ENCODE peak calls at places on chromosomes 6 and 20, in six cellular contexts. P is NT2/D1, O is NCI-H2081, F is choroid plexus epithelial cell, V is neuronal stem cell, Z is Right ventricle myocardium superior. B is an unnamed sample.

GRCh38 chr6:147287869-147288271 is 83.7 kb downstream of the STXBP5 start:
- DNase-seq in P (no peak), O (no peak), F (peak; percentile 69), V (no peak), Z (no peak), B (peak; percentile 42)

GRCh38 chr20:53390780-53391179 is 202.9 kb downstream of the ZNF217 start:
- DNase-seq in P (no peak), O (no peak), F (no peak), V (no peak), Z (no peak), B (no peak)

GRCh38 chr6:160523223-160523622 is 140.9 kb downstream of the LPA start:
- DNase-seq in P (no peak), O (no peak), F (no peak), V (no peak), Z (no peak), B (no peak)

GRCh38 chr6:150670311-150670710 is 70.6 kb downstream of the PLEKHG1 start:
- DNase-seq in P (no peak), O (no peak), F (no peak), V (no peak), Z (no peak), B (no peak)

GRCh38 chr6:46651766-46652165 is 852 bp downstream of the CYP39A1 start:
- DNase-seq in P (no peak), O (no peak), F (peak; percentile 3), V (no peak), Z (no peak), B (no peak)

GRCh38 chr6:163438298-163438939 is 23.9 kb downstream of the QKI start:
- DNase-seq in P (no peak), O (no peak), F (no peak), V (no peak), Z (no peak), B (peak; percentile 28)

GRCh38 chr6:137102851-137103492 is 58.2 kb upstream of the IL20RA start:
- DNase-seq in P (no peak), O (no peak), F (no peak), V (no peak), Z (no peak), B (no peak)

GRCh38 chr6:40486576-40486975 is 100.6 kb downstream of the LRFN2 start:
- DNase-seq in P (no peak), O (no peak), F (no peak), V (no peak), Z (no peak), B (no peak)

GRCh38 chr20:49717693-49718092 is 4.0 kb upstream of the B4GALT5 start:
- DNase-seq in P (no peak), O (no peak), F (no peak), V (no peak), Z (no peak), B (no peak)

GRCh38 chr20:2144850-2145249 is 43.2 kb downstream of the STK35 start:
- DNase-seq in P (no peak), O (no peak), F (no peak), V (no peak), Z (no peak), B (no peak)

GRCh38 chr6:112770341-112770740 is 423.2 kb downstream of the RFPL4B start:
- DNase-seq in P (no peak), O (no peak), F (no peak), V (no peak), Z (no peak), B (no peak)

GRCh38 chr6:125048274-125048673 is 86.0 kb downstream of the RNF217 start:
- DNase-seq in P (no peak), O (no peak), F (no peak), V (no peak), Z (no peak), B (no peak)

GRCh38 chr6:166959906-166960608 is 3.7 kb upstream of the RNASET2 start:
- DNase-seq in P (no peak), O (no peak), F (no peak), V (no peak), Z (no peak), B (no peak)